ENCODE peak calls at places on chromosomes 12 and 14, in four cellular contexts. One of them, this sample, is unnamed.

GRCh38 chr14:104899781-104900180 is 24.9 kb upstream of the PLD4 start:
- DNase-seq in endothelial cell: no peak
- DNase-seq in pancreas: peak; percentile 23
- DNase-seq in mucosa of descending colon: no peak
- DNase-seq in this sample: no peak

GRCh38 chr14:103520657-103521437 is 1.8 kb downstream of the CKB start:
- DNase-seq in endothelial cell: peak; percentile 68
- DNase-seq in pancreas: peak; percentile 89
- DNase-seq in mucosa of descending colon: peak; percentile 86
- DNase-seq in this sample: peak; percentile 78

GRCh38 chr14:100850841-100851585 is 25.1 kb downstream of the MEG3 start:
- DNase-seq in endothelial cell: peak; percentile 72
- DNase-seq in pancreas: peak; percentile 85
- DNase-seq in mucosa of descending colon: peak; percentile 95
- DNase-seq in this sample: peak; percentile 73

GRCh38 chr14:69842671-69843407 is 36.4 kb upstream of the SMOC1 start:
- DNase-seq in endothelial cell: no peak
- DNase-seq in pancreas: no peak
- DNase-seq in mucosa of descending colon: no peak
- DNase-seq in this sample: no peak

GRCh38 chr12:41910578-41911331 is 233.9 kb downstream of the GXYLT1 start:
- DNase-seq in endothelial cell: no peak
- DNase-seq in pancreas: no peak
- DNase-seq in mucosa of descending colon: no peak
- DNase-seq in this sample: no peak

GRCh38 chr14:101374373-101375338 is 186.6 kb upstream of the DIO3 start:
- DNase-seq in endothelial cell: no peak
- DNase-seq in pancreas: no peak
- DNase-seq in mucosa of descending colon: no peak
- DNase-seq in this sample: no peak

GRCh38 chr12:127306604-127307215 is 960.3 kb upstream of the TMEM132C start:
- DNase-seq in endothelial cell: no peak
- DNase-seq in pancreas: no peak
- DNase-seq in mucosa of descending colon: no peak
- DNase-seq in this sample: no peak

GRCh38 chr14:35114036-35114435 is 7.8 kb downstream of the PPP2R3C start:
- DNase-seq in endothelial cell: no peak
- DNase-seq in pancreas: no peak
- DNase-seq in mucosa of descending colon: no peak
- DNase-seq in this sample: no peak

GRCh38 chr12:75349946-75350345 is 15.5 kb downstream of the GLIPR1L1 start:
- DNase-seq in endothelial cell: no peak
- DNase-seq in pancreas: no peak
- DNase-seq in mucosa of descending colon: no peak
- DNase-seq in this sample: no peak

GRCh38 chr14:65370890-65371289 is 41.6 kb upstream of the FUT8 start:
- DNase-seq in endothelial cell: no peak
- DNase-seq in pancreas: no peak
- DNase-seq in mucosa of descending colon: no peak
- DNase-seq in this sample: no peak

GRCh38 chr14:99519347-99519881 is 38.2 kb downstream of the CCNK start:
- DNase-seq in endothelial cell: no peak
- DNase-seq in pancreas: no peak
- DNase-seq in mucosa of descending colon: no peak
- DNase-seq in this sample: no peak

GRCh38 chr14:96662116-96662901 is 134.9 kb upstream of the VRK1 start:
- DNase-seq in endothelial cell: no peak
- DNase-seq in pancreas: no peak
- DNase-seq in mucosa of descending colon: no peak
- DNase-seq in this sample: no peak

GRCh38 chr12:954736-955135 is 5.2 kb upstream of the RAD52 start:
- DNase-seq in endothelial cell: no peak
- DNase-seq in pancreas: no peak
- DNase-seq in mucosa of descending colon: no peak
- DNase-seq in this sample: no peak

DNA sequence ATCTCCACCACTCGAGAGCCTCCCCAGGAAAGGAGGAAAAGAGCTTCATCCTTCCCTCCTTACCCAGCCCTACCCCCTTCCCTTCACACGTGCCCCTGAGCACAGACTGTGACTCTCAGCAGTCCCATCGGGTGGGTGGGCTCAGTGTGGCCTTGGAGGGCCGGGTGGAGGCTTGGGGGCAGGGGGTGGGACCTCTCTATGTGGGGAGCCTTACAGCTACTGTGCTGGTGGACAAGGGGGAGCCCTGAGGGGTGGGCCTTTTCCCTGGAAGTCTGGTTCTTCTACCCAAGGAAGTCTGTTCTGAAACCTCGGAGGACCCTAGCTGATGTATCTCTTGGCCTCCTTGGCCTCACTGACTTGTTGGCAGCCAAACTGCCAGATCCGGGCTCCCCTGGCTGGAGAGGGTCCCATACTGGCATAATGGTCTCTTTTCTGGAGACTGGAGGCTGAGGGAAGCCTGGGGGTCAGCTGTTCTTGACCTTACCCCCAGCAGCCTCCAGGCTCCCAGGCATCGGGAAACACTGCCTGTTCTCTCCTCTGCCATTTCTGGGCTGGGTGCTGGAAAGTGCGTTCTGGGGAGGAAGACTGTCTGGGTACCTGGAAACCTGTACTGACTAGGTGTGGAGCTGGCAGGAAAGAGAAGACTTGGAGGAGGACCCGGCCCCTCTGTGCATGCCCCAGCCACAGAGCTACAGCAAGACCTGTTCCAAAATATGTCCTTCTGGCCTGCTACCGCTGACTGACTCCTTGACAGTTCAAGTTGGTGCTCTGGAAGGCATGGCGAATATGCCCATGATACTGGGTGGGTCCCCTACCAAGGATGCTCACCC is 7.6 kb downstream of the VASH1 start:
- DNase-seq in endothelial cell: no peak
- DNase-seq in pancreas: no peak
- DNase-seq in mucosa of descending colon: no peak
- DNase-seq in this sample: no peak
- TF ChIP-seq CTCF in endothelial cell: no peak
- TF ChIP-seq CTCF in pancreas: no peak
- TF ChIP-seq CTCF in mucosa of descending colon: no peak
- TF ChIP-seq CTCF in this sample: no peak

GRCh38 chr14:56118611-56119181 is 485 bp downstream of the PELI2 start:
- DNase-seq in endothelial cell: peak; percentile 47
- DNase-seq in pancreas: no peak
- DNase-seq in mucosa of descending colon: peak; percentile 28
- DNase-seq in this sample: no peak

GRCh38 chr14:56119221-56119967 is 1.2 kb downstream of the PELI2 start:
- DNase-seq in endothelial cell: peak; percentile 63
- DNase-seq in pancreas: peak; percentile 50
- DNase-seq in mucosa of descending colon: peak; percentile 41
- DNase-seq in this sample: no peak

GRCh38 chr14:56120091-56120632 is 2.0 kb downstream of the PELI2 start:
- DNase-seq in endothelial cell: peak; percentile 12
- DNase-seq in pancreas: no peak
- DNase-seq in mucosa of descending colon: peak; percentile 24
- DNase-seq in this sample: no peak

GRCh38 chr14:56116128-56116900 is 1.9 kb upstream of the PELI2 start:
- DNase-seq in endothelial cell: no peak
- DNase-seq in pancreas: no peak
- DNase-seq in mucosa of descending colon: no peak
- DNase-seq in this sample: no peak

DNA sequence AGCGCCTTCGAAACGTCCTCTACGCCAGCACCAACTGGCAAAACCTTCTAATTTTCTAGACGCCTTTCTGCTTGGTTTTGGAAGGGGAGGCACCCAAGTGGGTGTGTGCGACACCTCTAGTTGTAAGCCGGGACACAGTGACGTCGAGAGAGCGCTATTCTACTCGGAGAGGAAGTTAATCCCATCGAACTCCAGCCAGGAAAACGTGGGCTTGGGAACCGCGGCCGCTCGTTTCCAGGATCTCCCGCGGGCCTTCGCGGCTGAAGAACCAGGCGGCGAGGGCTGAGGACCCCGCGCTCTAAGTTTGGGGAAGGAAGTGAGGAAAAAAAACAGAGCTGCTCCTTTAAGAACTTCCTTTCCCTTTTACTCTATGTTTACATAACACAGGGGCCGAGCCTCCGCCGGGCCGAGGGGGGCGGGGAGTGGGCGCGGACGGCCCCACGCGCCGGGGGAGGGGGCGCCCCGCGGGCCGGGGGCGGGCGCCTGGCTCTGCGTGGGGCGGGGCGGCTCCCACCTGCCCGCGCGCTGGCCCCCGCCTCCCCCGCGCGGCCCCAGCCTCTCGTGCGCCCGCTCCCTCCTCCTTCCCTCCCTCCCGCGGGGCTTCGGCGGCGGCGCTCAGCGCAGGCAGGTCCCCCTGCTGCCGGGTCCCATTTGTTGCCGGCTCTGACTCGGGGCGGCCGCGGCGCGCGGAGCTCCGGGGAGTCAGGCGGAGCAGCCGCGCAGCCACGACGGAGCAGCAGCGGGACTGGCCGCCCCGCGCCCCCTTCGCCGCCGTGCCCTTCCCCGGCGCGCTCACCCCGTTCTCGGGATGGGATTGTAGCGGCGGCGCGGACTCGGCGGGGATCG is at the start of gene PELI2:
- DNase-seq in endothelial cell: peak; percentile 89
- DNase-seq in pancreas: peak; percentile 86
- DNase-seq in mucosa of descending colon: peak; percentile 73
- DNase-seq in this sample: peak; percentile 82
- TF ChIP-seq CTCF in endothelial cell: peak; percentile 17
- TF ChIP-seq CTCF in pancreas: no peak
- TF ChIP-seq CTCF in mucosa of descending colon: no peak
- TF ChIP-seq CTCF in this sample: no peak

GRCh38 chr12:62978768-62979167 is 43.8 kb upstream of the PPM1H start:
- DNase-seq in endothelial cell: no peak
- DNase-seq in pancreas: no peak
- DNase-seq in mucosa of descending colon: no peak
- DNase-seq in this sample: no peak

GRCh38 chr12:62986844-62987243 is 51.9 kb upstream of the PPM1H start:
- DNase-seq in endothelial cell: no peak
- DNase-seq in pancreas: no peak
- DNase-seq in mucosa of descending colon: no peak
- DNase-seq in this sample: no peak

GRCh38 chr12:62977879-62978278 is 42.9 kb upstream of the PPM1H start:
- DNase-seq in endothelial cell: no peak
- DNase-seq in pancreas: no peak
- DNase-seq in mucosa of descending colon: no peak
- DNase-seq in this sample: no peak

DNA sequence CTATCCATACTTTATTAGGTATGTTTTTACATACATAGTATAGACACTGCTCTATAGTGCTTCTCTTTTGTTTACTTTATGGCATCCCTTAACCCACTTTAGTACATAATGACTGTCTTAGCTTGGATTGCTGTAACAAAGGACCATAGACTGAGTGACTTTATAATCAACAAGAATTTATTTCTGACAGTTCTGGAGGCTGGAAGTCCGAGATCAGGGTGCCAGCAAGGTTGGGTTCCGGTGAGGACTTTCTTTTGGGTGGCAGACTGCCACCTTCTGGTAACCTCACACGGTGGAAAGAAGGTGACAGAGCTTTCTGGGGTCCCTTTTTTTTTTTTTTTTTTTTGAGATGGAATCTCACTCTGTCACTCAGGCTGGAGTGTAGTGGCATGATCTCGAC is 48.6 kb upstream of the PPM1H start:
- DNase-seq in endothelial cell: peak; percentile 8
- DNase-seq in pancreas: no peak
- DNase-seq in mucosa of descending colon: peak; percentile 16
- DNase-seq in this sample: no peak
- TF ChIP-seq CTCF in endothelial cell: no peak
- TF ChIP-seq CTCF in pancreas: no peak
- TF ChIP-seq CTCF in mucosa of descending colon: no peak
- TF ChIP-seq CTCF in this sample: no peak

GRCh38 chr12:92556141-92556540 is 146.6 kb upstream of the PLEKHG7 start:
- DNase-seq in endothelial cell: no peak
- DNase-seq in pancreas: no peak
- DNase-seq in mucosa of descending colon: no peak
- DNase-seq in this sample: no peak

GRCh38 chr12:92556622-92557421 is 146.0 kb upstream of the PLEKHG7 start:
- DNase-seq in endothelial cell: no peak
- DNase-seq in pancreas: no peak
- DNase-seq in mucosa of descending colon: no peak
- DNase-seq in this sample: no peak

GRCh38 chr12:92552412-92553108 is 150.2 kb upstream of the PLEKHG7 start:
- DNase-seq in endothelial cell: no peak
- DNase-seq in pancreas: no peak
- DNase-seq in mucosa of descending colon: peak; percentile 75
- DNase-seq in this sample: no peak

GRCh38 chr12:92553389-92553788 is 149.4 kb upstream of the PLEKHG7 start:
- DNase-seq in endothelial cell: no peak
- DNase-seq in pancreas: no peak
- DNase-seq in mucosa of descending colon: no peak
- DNase-seq in this sample: no peak

DNA sequence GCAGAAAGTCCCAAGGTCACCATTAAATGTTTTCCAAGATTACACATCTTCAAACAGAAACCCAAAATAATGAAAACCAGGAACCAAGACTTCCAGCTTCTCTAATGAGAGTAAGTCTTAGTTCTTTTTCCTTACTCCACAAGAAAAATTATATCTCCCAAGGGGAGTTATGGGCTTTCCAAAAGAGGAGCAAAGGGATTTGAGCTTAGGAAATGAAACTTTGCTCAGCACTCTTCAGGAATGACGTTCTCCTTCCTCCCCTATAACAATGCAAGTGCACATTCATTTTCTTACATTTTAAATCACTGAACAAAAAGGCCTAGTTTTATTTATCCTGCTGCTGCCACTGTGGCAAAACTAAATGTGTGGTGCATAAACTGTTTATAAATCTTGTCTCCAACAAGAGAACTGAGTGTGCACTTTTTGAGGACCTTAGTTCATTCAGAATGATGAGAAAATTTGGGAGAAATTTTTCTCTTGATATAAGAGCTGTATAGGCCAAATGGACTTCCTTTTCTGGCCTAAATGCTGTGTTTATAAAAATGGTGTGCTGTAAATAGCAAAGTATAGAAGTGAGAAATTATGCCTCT is 148.4 kb upstream of the PLEKHG7 start:
- DNase-seq in endothelial cell: no peak
- DNase-seq in pancreas: no peak
- DNase-seq in mucosa of descending colon: no peak
- DNase-seq in this sample: no peak
- TF ChIP-seq CTCF in endothelial cell: no peak
- TF ChIP-seq CTCF in pancreas: no peak
- TF ChIP-seq CTCF in mucosa of descending colon: no peak
- TF ChIP-seq CTCF in this sample: no peak

DNA sequence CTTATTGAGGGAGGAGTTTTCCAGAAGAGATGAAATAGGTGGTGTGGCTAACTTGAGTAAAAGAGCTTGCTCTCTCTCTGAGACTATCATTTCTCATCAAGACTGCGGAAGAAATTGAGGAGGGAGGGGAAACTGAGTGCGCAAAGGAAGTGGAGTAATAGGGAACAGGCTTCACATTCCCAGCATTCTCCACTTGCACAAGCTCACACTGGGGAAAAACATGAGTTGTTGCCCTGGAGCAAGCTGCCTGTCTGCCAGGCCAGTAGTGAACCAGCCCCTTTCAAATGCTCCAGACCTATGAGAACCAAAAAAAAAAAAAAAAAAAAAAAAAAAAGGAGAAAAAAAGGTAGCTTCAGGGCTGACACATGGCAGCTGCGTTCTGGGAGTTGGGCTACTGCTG is 32.7 kb upstream of the EMP1 start:
- DNase-seq in endothelial cell: no peak
- DNase-seq in pancreas: no peak
- DNase-seq in mucosa of descending colon: no peak
- DNase-seq in this sample: no peak
- TF ChIP-seq CTCF in endothelial cell: no peak
- TF ChIP-seq CTCF in pancreas: no peak
- TF ChIP-seq CTCF in mucosa of descending colon: no peak
- TF ChIP-seq CTCF in this sample: no peak